ENCODE peak calls at places on chromosomes 11 and 22, in five cellular contexts. One of them, this sample, is unnamed.

GRCh38 chr11:29956076-29956556 is 60.7 kb downstream of the KCNA4 start:
- DNase-seq in fibroblast of mammary gland: no peak
- DNase-seq in A549: no peak
- DNase-seq in stimulated activated CD4-positive, alpha-beta T cell treated with anti-CD3 and anti-CD28 coated beads, TNF-alpha, amount 100 ng/mL, for 1 hour: no peak
- DNase-seq in amygdala: no peak
- DNase-seq in this sample: no peak

GRCh38 chr22:42364641-42365336 is 67.4 kb downstream of the NFAM1 start:
- DNase-seq in fibroblast of mammary gland: peak
- DNase-seq in A549: no peak
- DNase-seq in stimulated activated CD4-positive, alpha-beta T cell treated with anti-CD3 and anti-CD28 coated beads, TNF-alpha, amount 100 ng/mL, for 1 hour: no peak
- DNase-seq in amygdala: no peak
- DNase-seq in this sample: no peak

GRCh38 chr11:120750647-120751419 is 239.3 kb downstream of the GRIK4 start:
- DNase-seq in fibroblast of mammary gland: no peak
- DNase-seq in A549: no peak
- DNase-seq in stimulated activated CD4-positive, alpha-beta T cell treated with anti-CD3 and anti-CD28 coated beads, TNF-alpha, amount 100 ng/mL, for 1 hour: no peak
- DNase-seq in amygdala: peak
- DNase-seq in this sample: no peak

GRCh38 chr11:60933416-60933815 is 9.2 kb downstream of the TMEM132A start:
- DNase-seq in fibroblast of mammary gland: no peak
- DNase-seq in A549: no peak
- DNase-seq in stimulated activated CD4-positive, alpha-beta T cell treated with anti-CD3 and anti-CD28 coated beads, TNF-alpha, amount 100 ng/mL, for 1 hour: no peak
- DNase-seq in amygdala: no peak
- DNase-seq in this sample: no peak

GRCh38 chr11:126945319-126945718 is 55.3 kb downstream of the KIRREL3 start:
- DNase-seq in fibroblast of mammary gland: no peak
- DNase-seq in A549: no peak
- DNase-seq in stimulated activated CD4-positive, alpha-beta T cell treated with anti-CD3 and anti-CD28 coated beads, TNF-alpha, amount 100 ng/mL, for 1 hour: no peak
- DNase-seq in amygdala: no peak
- DNase-seq in this sample: no peak

GRCh38 chr11:957201-957920 is 31.7 kb downstream of the AP2A2 start:
- DNase-seq in fibroblast of mammary gland: no peak
- DNase-seq in A549: no peak
- DNase-seq in stimulated activated CD4-positive, alpha-beta T cell treated with anti-CD3 and anti-CD28 coated beads, TNF-alpha, amount 100 ng/mL, for 1 hour: no peak
- DNase-seq in amygdala: no peak
- DNase-seq in this sample: no peak

GRCh38 chr11:120335596-120335927 is 651 bp upstream of the ARHGEF12 start:
- DNase-seq in fibroblast of mammary gland: no peak
- DNase-seq in A549: peak
- DNase-seq in stimulated activated CD4-positive, alpha-beta T cell treated with anti-CD3 and anti-CD28 coated beads, TNF-alpha, amount 100 ng/mL, for 1 hour: no peak
- DNase-seq in amygdala: no peak
- DNase-seq in this sample: no peak

GRCh38 chr22:42649261-42650056 is at the start of gene CYB5R3:
- DNase-seq in fibroblast of mammary gland: peak
- DNase-seq in A549: peak
- DNase-seq in stimulated activated CD4-positive, alpha-beta T cell treated with anti-CD3 and anti-CD28 coated beads, TNF-alpha, amount 100 ng/mL, for 1 hour: peak
- DNase-seq in amygdala: peak
- DNase-seq in this sample: peak

GRCh38 chr11:93583490-93583889 is 40.3 kb upstream of the SMCO4 start:
- DNase-seq in fibroblast of mammary gland: no peak
- DNase-seq in A549: no peak
- DNase-seq in stimulated activated CD4-positive, alpha-beta T cell treated with anti-CD3 and anti-CD28 coated beads, TNF-alpha, amount 100 ng/mL, for 1 hour: no peak
- DNase-seq in amygdala: no peak
- DNase-seq in this sample: no peak

GRCh38 chr11:41044747-41045146 is 414.7 kb downstream of the LRRC4C start:
- DNase-seq in fibroblast of mammary gland: no peak
- DNase-seq in A549: no peak
- DNase-seq in stimulated activated CD4-positive, alpha-beta T cell treated with anti-CD3 and anti-CD28 coated beads, TNF-alpha, amount 100 ng/mL, for 1 hour: no peak
- DNase-seq in amygdala: no peak
- DNase-seq in this sample: no peak

GRCh38 chr11:59669611-59670009 is 773 bp upstream of the PATL1 start:
- DNase-seq in fibroblast of mammary gland: peak
- DNase-seq in A549: no peak
- DNase-seq in stimulated activated CD4-positive, alpha-beta T cell treated with anti-CD3 and anti-CD28 coated beads, TNF-alpha, amount 100 ng/mL, for 1 hour: no peak
- DNase-seq in amygdala: peak
- DNase-seq in this sample: no peak

GRCh38 chr11:13135385-13136271 is 126.5 kb downstream of the RASSF10 start:
- DNase-seq in fibroblast of mammary gland: peak
- DNase-seq in A549: no peak
- DNase-seq in stimulated activated CD4-positive, alpha-beta T cell treated with anti-CD3 and anti-CD28 coated beads, TNF-alpha, amount 100 ng/mL, for 1 hour: no peak
- DNase-seq in amygdala: peak
- DNase-seq in this sample: no peak

GRCh38 chr11:112762686-112763048 is 198.6 kb upstream of the NCAM1 start:
- DNase-seq in fibroblast of mammary gland: no peak
- DNase-seq in A549: no peak
- DNase-seq in stimulated activated CD4-positive, alpha-beta T cell treated with anti-CD3 and anti-CD28 coated beads, TNF-alpha, amount 100 ng/mL, for 1 hour: no peak
- DNase-seq in amygdala: no peak
- DNase-seq in this sample: no peak

GRCh38 chr11:69055598-69056516 is 7.1 kb downstream of the TPCN2 start:
- DNase-seq in fibroblast of mammary gland: no peak
- DNase-seq in A549: no peak
- DNase-seq in stimulated activated CD4-positive, alpha-beta T cell treated with anti-CD3 and anti-CD28 coated beads, TNF-alpha, amount 100 ng/mL, for 1 hour: no peak
- DNase-seq in amygdala: peak
- DNase-seq in this sample: peak

GRCh38 chr11:67627394-67627787 is 2.3 kb downstream of the NUDT8 start:
- DNase-seq in fibroblast of mammary gland: no peak
- DNase-seq in A549: no peak
- DNase-seq in stimulated activated CD4-positive, alpha-beta T cell treated with anti-CD3 and anti-CD28 coated beads, TNF-alpha, amount 100 ng/mL, for 1 hour: no peak
- DNase-seq in amygdala: no peak
- DNase-seq in this sample: no peak

GRCh38 chr11:122175316-122175715 is 59.3 kb upstream of the BLID start:
- DNase-seq in fibroblast of mammary gland: no peak
- DNase-seq in A549: no peak
- DNase-seq in stimulated activated CD4-positive, alpha-beta T cell treated with anti-CD3 and anti-CD28 coated beads, TNF-alpha, amount 100 ng/mL, for 1 hour: no peak
- DNase-seq in amygdala: no peak
- DNase-seq in this sample: no peak

This sample was measured in immature natural killer cell.